ENCODE peak calls at places on chromosomes 11 and 22, in eight cellular contexts. O, T, U, P, Y, G, H and C are unnamed samples.
A peak's percentile ranks its signal among the peaks of the same experiment; 100 is the strongest.

GRCh38 chr11:9247863-9248262 is 17.3 kb downstream of the DENND5A start:
- DNase-seq in G (no peak), T (no peak), P (no peak), H (no peak), O (no peak), U (no peak), Y (no peak), C (no peak)

GRCh38 chr22:46587067-46587471 is 33.1 kb upstream of the GRAMD4 start:
- DNase-seq in T (no peak), P (no peak), Y (no peak), G (no peak), H (no peak), U (peak; percentile 80), O (peak; percentile 71), C (no peak)

GRCh38 chr11:129881570-129882170 is 13.7 kb downstream of the NFRKB start:
- DNase-seq in T (no peak), U (no peak), P (no peak), G (peak; percentile 56), O (no peak), H (peak; percentile 32), Y (no peak), C (peak; percentile 17)

GRCh38 chr11:114193730-114194674 is 102.2 kb upstream of the NNMT start:
- DNase-seq in U (no peak), O (no peak), T (no peak), H (no peak), P (no peak), Y (no peak), G (no peak), C (no peak)

GRCh38 chr22:37229805-37230672 is 14.0 kb downstream of the RAC2 start:
- DNase-seq in U (peak; percentile 97), P (peak; percentile 46), T (peak; percentile 28), H (peak; percentile 82), Y (no peak), G (no peak), O (peak; percentile 87), C (no peak)

GRCh38 chr11:122319842-122320555 is 204.0 kb upstream of the BLID start:
- DNase-seq in H (no peak), Y (no peak), P (no peak), T (no peak), G (no peak), O (no peak), U (no peak), C (no peak)

GRCh38 chr11:126194121-126194543 is 17.3 kb downstream of the RPUSD4 start:
- DNase-seq in U (no peak), H (peak; percentile 12), P (no peak), O (no peak), T (no peak), Y (peak; percentile 23), G (peak; percentile 67), C (no peak)

GRCh38 chr11:7436657-7437056 is 48.6 kb upstream of the OLFML1 start:
- DNase-seq in T (no peak), G (no peak), O (no peak), U (no peak), Y (peak; percentile 5), H (no peak), P (no peak), C (no peak)

GRCh38 chr22:27870234-27871191 is 48.5 kb downstream of the PITPNB start:
- DNase-seq in O (no peak), H (no peak), U (no peak), G (peak; percentile 59), P (no peak), Y (no peak), T (no peak), C (no peak)

GRCh38 chr22:36640106-36640672 is 63.4 kb downstream of the CACNG2 start:
- DNase-seq in P (no peak), G (no peak), O (no peak), U (no peak), T (no peak), H (no peak), Y (no peak), C (no peak)

GRCh38 chr11:116819049-116819448 is 4.1 kb downstream of the APOA4 start:
- DNase-seq in P (no peak), G (no peak), O (no peak), Y (no peak), U (no peak), H (no peak), T (no peak), C (no peak)

GRCh38 chr22:49738006-49738405 is 89.7 kb downstream of the BRD1 start:
- DNase-seq in P (no peak), Y (no peak), G (no peak), H (no peak), U (no peak), T (no peak), O (peak; percentile 55), C (no peak)

GRCh38 chr11:28529540-28530410 is 421.6 kb downstream of the METTL15 start:
- DNase-seq in G (peak; percentile 60), T (no peak), Y (peak; percentile 26), U (no peak), O (no peak), P (no peak), H (no peak), C (peak; percentile 58)

GRCh38 chr22:31122532-31123291 is at the start of gene INPP5J:
- DNase-seq in H (no peak), G (peak; percentile 82), Y (peak; percentile 13), U (peak; percentile 51), O (peak; percentile 73), P (peak; percentile 59), T (no peak), C (peak; percentile 75)

GRCh38 chr11:64100345-64100744 is 64.6 kb downstream of the FLRT1 start:
- DNase-seq in Y (peak; percentile 74), U (no peak), P (no peak), O (no peak), T (no peak), G (no peak), H (no peak), C (peak; percentile 87)

GRCh38 chr11:105720096-105720495 is 110.2 kb downstream of the GRIA4 start:
- DNase-seq in G (no peak), T (no peak), H (no peak), O (no peak), U (no peak), Y (no peak), P (no peak), C (no peak)

GRCh38 chr22:44924724-44925123 is 85.1 kb downstream of the PHF21B start:
- DNase-seq in H (no peak), U (no peak), T (no peak), Y (no peak), P (no peak), G (no peak), O (no peak), C (no peak)

GRCh38 chr11:77154381-77155081 is 26.5 kb downstream of the MYO7A start:
- DNase-seq in H (no peak), Y (peak; percentile 45), P (peak; percentile 68), G (no peak), T (no peak), U (no peak), O (peak; percentile 60), C (peak; percentile 66)

GRCh38 chr22:42016111-42016510 is 17.5 kb downstream of the WBP2NL start:
- DNase-seq in U (no peak), T (no peak), H (no peak), G (no peak), Y (no peak), P (no peak), O (no peak), C (no peak)